ENCODE peak calls at places on chromosomes 2 and 18, in five cellular contexts. One of them, this sample, is unnamed.

GRCh38 chr2:170073288-170073687 is 104.7 kb upstream of the MYO3B start:
- DNase-seq in prostate gland: peak
- DNase-seq in CD8-positive, alpha-beta memory T cell: no peak
- DNase-seq in brain microvascular endothelial cell: peak
- DNase-seq in K562: no peak
- DNase-seq in this sample: peak

GRCh38 chr18:61606759-61607158 is 273.5 kb downstream of the CDH20 start:
- DNase-seq in CD8-positive, alpha-beta memory T cell: no peak
- DNase-seq in brain microvascular endothelial cell: peak
- DNase-seq in K562: no peak
- DNase-seq in prostate gland: peak
- DNase-seq in this sample: peak

GRCh38 chr2:86001326-86001725 is 104.4 kb downstream of the POLR1A start:
- DNase-seq in CD8-positive, alpha-beta memory T cell: no peak
- DNase-seq in prostate gland: no peak
- DNase-seq in K562: no peak
- DNase-seq in brain microvascular endothelial cell: no peak
- DNase-seq in this sample: no peak

GRCh38 chr2:234971494-234971893 is 19.7 kb downstream of the SH3BP4 start:
- DNase-seq in prostate gland: no peak
- DNase-seq in CD8-positive, alpha-beta memory T cell: no peak
- DNase-seq in brain microvascular endothelial cell: no peak
- DNase-seq in K562: no peak
- DNase-seq in this sample: no peak

GRCh38 chr2:7725132-7725849 is 808.1 kb downstream of the RNF144A start:
- DNase-seq in brain microvascular endothelial cell: no peak
- DNase-seq in K562: no peak
- DNase-seq in CD8-positive, alpha-beta memory T cell: peak
- DNase-seq in prostate gland: no peak
- DNase-seq in this sample: no peak

GRCh38 chr2:215435809-215436704 is at the start of gene FN1:
- DNase-seq in brain microvascular endothelial cell: peak
- DNase-seq in K562: peak
- DNase-seq in prostate gland: peak
- DNase-seq in CD8-positive, alpha-beta memory T cell: peak
- DNase-seq in this sample: peak

GRCh38 chr2:176817061-176817565 is 395.5 kb upstream of the HNRNPA3 start:
- DNase-seq in brain microvascular endothelial cell: no peak
- DNase-seq in prostate gland: no peak
- DNase-seq in CD8-positive, alpha-beta memory T cell: no peak
- DNase-seq in K562: no peak
- DNase-seq in this sample: no peak

GRCh38 chr2:152549428-152549827 is 167.8 kb downstream of the PRPF40A start:
- DNase-seq in prostate gland: no peak
- DNase-seq in K562: no peak
- DNase-seq in brain microvascular endothelial cell: no peak
- DNase-seq in CD8-positive, alpha-beta memory T cell: no peak
- DNase-seq in this sample: no peak

GRCh38 chr2:10530607-10531239 is 82.6 kb upstream of the ODC1 start:
- DNase-seq in K562: peak
- DNase-seq in prostate gland: no peak
- DNase-seq in CD8-positive, alpha-beta memory T cell: no peak
- DNase-seq in brain microvascular endothelial cell: no peak
- DNase-seq in this sample: no peak

GRCh38 chr18:70490008-70490933 is 201.4 kb downstream of the SOCS6 start:
- DNase-seq in brain microvascular endothelial cell: peak
- DNase-seq in prostate gland: peak
- DNase-seq in CD8-positive, alpha-beta memory T cell: no peak
- DNase-seq in K562: peak
- DNase-seq in this sample: peak

GRCh38 chr2:9168851-9169250 is 37.8 kb upstream of the ASAP2 start:
- DNase-seq in K562: no peak
- DNase-seq in prostate gland: no peak
- DNase-seq in brain microvascular endothelial cell: no peak
- DNase-seq in CD8-positive, alpha-beta memory T cell: no peak
- DNase-seq in this sample: no peak

GRCh38 chr2:237432484-237433092 is 18.6 kb upstream of the COL6A3 start:
- DNase-seq in brain microvascular endothelial cell: peak
- DNase-seq in prostate gland: no peak
- DNase-seq in K562: no peak
- DNase-seq in CD8-positive, alpha-beta memory T cell: peak
- DNase-seq in this sample: no peak

GRCh38 chr2:230868151-230868946 is 3.6 kb downstream of the ITM2C start:
- DNase-seq in brain microvascular endothelial cell: no peak
- DNase-seq in CD8-positive, alpha-beta memory T cell: no peak
- DNase-seq in K562: no peak
- DNase-seq in prostate gland: no peak
- DNase-seq in this sample: no peak

GRCh38 chr2:230865766-230866703 is 1.3 kb downstream of the ITM2C start:
- DNase-seq in brain microvascular endothelial cell: no peak
- DNase-seq in prostate gland: peak
- DNase-seq in K562: no peak
- DNase-seq in CD8-positive, alpha-beta memory T cell: peak
- DNase-seq in this sample: no peak

GRCh38 chr2:230865324-230865765 is 603 bp downstream of the ITM2C start:
- DNase-seq in prostate gland: no peak
- DNase-seq in CD8-positive, alpha-beta memory T cell: no peak
- DNase-seq in K562: peak
- DNase-seq in brain microvascular endothelial cell: no peak
- DNase-seq in this sample: no peak

GRCh38 chr2:230864605-230865323 is at the start of gene ITM2C:
- DNase-seq in K562: peak
- DNase-seq in brain microvascular endothelial cell: peak
- DNase-seq in CD8-positive, alpha-beta memory T cell: peak
- DNase-seq in prostate gland: peak
- DNase-seq in this sample: no peak

GRCh38 chr2:230866704-230867561 is 2.2 kb downstream of the ITM2C start:
- DNase-seq in brain microvascular endothelial cell: no peak
- DNase-seq in prostate gland: peak
- DNase-seq in K562: no peak
- DNase-seq in CD8-positive, alpha-beta memory T cell: peak
- DNase-seq in this sample: no peak
- H3K4me3 ChIP-seq in brain microvascular endothelial cell: no peak
- H3K4me3 ChIP-seq in prostate gland: no peak
- H3K4me3 ChIP-seq in K562: no peak
- H3K4me3 ChIP-seq in CD8-positive, alpha-beta memory T cell: peak
- H3K4me3 ChIP-seq in this sample: no peak

DNA sequence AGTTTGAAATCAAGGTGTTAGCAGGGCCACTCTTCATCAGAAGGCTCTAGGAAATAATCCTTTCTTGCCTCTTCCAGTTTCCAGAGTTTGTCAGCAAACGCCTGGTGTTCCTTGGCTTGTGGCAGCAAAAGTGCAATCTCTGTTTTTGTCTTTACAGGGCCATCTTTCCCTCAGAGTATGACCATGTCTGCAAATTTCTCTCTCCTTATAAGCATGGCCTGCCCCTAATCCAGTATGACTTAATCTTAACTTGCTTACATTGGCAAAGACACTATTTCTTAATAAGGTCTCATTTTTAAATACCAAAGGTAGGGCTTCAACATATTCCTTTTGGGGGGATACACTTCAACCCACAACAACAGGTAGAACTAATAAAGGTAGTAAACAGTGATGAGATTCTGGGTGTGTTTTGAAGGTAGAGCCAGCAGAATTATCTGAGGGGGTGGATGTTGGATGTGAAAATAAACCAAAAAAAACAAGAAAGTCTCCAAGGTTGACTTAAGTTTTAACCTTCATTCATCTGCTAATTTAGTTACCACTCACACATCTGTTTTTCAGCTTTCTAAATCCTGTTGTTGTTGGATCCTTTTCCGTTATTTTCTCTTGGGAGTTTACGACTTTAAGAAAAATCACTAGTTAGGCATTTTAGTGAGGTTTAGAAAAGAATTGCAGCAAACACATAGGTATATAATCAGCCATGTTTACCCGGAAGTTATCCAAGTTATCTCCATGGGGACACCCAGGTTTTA is 234.4 kb upstream of the FIGN start:
- DNase-seq in prostate gland: no peak
- DNase-seq in CD8-positive, alpha-beta memory T cell: no peak
- DNase-seq in brain microvascular endothelial cell: no peak
- DNase-seq in K562: no peak
- DNase-seq in this sample: no peak
- H3K27ac ChIP-seq in prostate gland: no peak
- H3K27ac ChIP-seq in CD8-positive, alpha-beta memory T cell: no peak
- H3K27ac ChIP-seq in brain microvascular endothelial cell: no peak
- H3K27ac ChIP-seq in K562: no peak
- H3K27ac ChIP-seq in this sample: peak

DNA sequence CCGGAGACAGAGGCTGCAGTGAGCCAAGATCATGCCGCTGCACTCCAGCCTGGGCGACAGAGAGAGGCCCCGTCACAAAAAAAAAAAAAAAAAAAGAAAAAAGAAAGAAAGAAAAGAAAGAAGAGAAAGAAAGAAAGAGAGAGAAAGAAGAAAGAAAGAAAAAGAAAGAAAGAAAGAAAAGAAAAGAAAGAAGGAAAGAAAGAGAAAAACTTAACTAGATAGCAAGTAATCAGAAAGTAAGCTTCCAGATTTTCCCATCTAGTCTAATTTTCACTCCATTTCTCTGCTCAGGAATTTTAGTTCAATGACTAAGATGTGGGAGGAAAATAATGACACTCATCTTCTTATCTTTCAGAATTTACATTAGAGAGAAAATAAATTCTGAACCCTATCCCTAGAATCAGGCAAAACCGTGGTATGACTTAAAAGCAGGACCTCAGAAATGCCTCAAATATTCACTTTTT is 2.4 kb downstream of the GFPT1 start:
- DNase-seq in CD8-positive, alpha-beta memory T cell: no peak
- DNase-seq in K562: no peak
- DNase-seq in brain microvascular endothelial cell: no peak
- DNase-seq in prostate gland: no peak
- DNase-seq in this sample: no peak
- H3K4me3 ChIP-seq in CD8-positive, alpha-beta memory T cell: no peak
- H3K4me3 ChIP-seq in K562: peak
- H3K4me3 ChIP-seq in brain microvascular endothelial cell: no peak
- H3K4me3 ChIP-seq in prostate gland: no peak
- H3K4me3 ChIP-seq in this sample: no peak

DNA sequence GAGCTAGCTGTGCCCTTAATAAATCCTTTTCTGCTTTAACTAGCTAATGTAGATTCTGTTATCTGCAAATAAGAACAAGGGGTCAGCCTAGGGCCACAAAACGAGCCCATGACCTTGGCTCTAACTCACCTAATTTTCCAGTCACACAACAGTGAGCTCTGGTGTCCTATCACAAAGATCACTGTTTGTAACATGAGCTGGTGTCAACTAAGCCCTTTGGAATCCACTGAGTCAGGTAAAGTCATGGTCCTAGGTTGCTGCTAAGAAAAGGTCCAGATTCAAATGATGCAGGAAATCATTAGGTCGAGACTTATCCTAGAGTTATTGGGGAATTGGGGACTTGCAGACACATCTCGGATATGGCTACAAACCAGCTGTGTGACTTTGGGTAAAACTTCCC is 49.9 kb downstream of the ST8SIA5 start:
- DNase-seq in prostate gland: no peak
- DNase-seq in brain microvascular endothelial cell: no peak
- DNase-seq in K562: no peak
- DNase-seq in CD8-positive, alpha-beta memory T cell: no peak
- DNase-seq in this sample: no peak
- H3K27ac ChIP-seq in prostate gland: no peak
- H3K27ac ChIP-seq in brain microvascular endothelial cell: no peak
- H3K27ac ChIP-seq in K562: no peak
- H3K27ac ChIP-seq in CD8-positive, alpha-beta memory T cell: no peak
- H3K27ac ChIP-seq in this sample: no peak

GRCh38 chr18:68995675-68996074 is 197.8 kb downstream of the CCDC102B start:
- DNase-seq in CD8-positive, alpha-beta memory T cell: no peak
- DNase-seq in prostate gland: no peak
- DNase-seq in K562: no peak
- DNase-seq in brain microvascular endothelial cell: no peak
- DNase-seq in this sample: no peak

GRCh38 chr18:68997845-68998244 is 200.0 kb downstream of the CCDC102B start:
- DNase-seq in prostate gland: no peak
- DNase-seq in brain microvascular endothelial cell: no peak
- DNase-seq in CD8-positive, alpha-beta memory T cell: no peak
- DNase-seq in K562: no peak
- DNase-seq in this sample: no peak

GRCh38 chr18:68991281-68991680 is 193.4 kb downstream of the CCDC102B start:
- DNase-seq in CD8-positive, alpha-beta memory T cell: no peak
- DNase-seq in prostate gland: no peak
- DNase-seq in K562: no peak
- DNase-seq in brain microvascular endothelial cell: peak
- DNase-seq in this sample: no peak

DNA sequence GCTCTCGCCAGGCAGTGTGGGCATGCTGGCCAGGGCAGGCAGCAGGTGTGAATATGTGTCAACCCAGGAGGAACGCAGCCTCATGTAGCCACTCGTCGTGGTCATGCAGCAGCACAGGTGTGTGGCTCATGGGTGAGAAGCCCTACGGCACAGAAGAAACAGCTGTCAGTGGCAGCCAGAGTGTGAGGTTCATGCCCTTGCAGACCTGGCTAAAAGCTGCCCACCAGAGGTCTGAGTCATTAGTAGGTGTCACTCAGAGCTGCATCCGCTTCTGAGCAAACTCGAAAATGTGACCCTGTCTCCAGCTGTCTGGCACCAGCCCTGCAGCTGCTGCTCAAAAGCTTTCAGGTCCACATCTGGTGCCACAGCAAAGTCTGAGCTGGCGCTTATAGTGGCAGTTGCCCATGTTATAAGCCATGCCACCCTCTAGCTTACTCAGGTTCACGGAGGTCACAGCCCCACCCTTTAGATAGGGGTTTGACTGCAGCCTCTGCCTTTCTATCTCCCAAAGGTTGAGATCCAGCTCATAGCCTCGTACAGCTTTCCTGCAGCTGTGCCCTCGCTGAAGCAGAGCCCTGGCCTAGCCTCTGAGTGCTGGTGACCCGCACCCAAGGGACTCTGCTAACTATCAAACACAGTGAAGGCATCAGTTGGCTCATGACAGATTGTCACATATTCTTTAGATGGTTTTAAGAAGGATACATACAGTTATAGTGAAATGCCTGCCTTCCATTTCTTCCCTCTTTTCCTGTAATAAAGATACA is 195.0 kb downstream of the CCDC102B start:
- DNase-seq in prostate gland: no peak
- DNase-seq in K562: no peak
- DNase-seq in brain microvascular endothelial cell: no peak
- DNase-seq in CD8-positive, alpha-beta memory T cell: no peak
- DNase-seq in this sample: no peak
- H3K4me3 ChIP-seq in prostate gland: no peak
- H3K4me3 ChIP-seq in K562: no peak
- H3K4me3 ChIP-seq in brain microvascular endothelial cell: no peak
- H3K4me3 ChIP-seq in CD8-positive, alpha-beta memory T cell: no peak
- H3K4me3 ChIP-seq in this sample: no peak

GRCh38 chr2:108548221-108549003 is 14.1 kb downstream of the LIMS1 start:
- DNase-seq in prostate gland: no peak
- DNase-seq in CD8-positive, alpha-beta memory T cell: no peak
- DNase-seq in brain microvascular endothelial cell: peak
- DNase-seq in K562: no peak
- DNase-seq in this sample: no peak

GRCh38 chr2:108555572-108555971 is 21.3 kb downstream of the LIMS1 start:
- DNase-seq in CD8-positive, alpha-beta memory T cell: no peak
- DNase-seq in prostate gland: no peak
- DNase-seq in brain microvascular endothelial cell: no peak
- DNase-seq in K562: no peak
- DNase-seq in this sample: no peak

GRCh38 chr2:108554530-108554929 is 20.3 kb downstream of the LIMS1 start:
- DNase-seq in CD8-positive, alpha-beta memory T cell: no peak
- DNase-seq in brain microvascular endothelial cell: no peak
- DNase-seq in K562: no peak
- DNase-seq in prostate gland: no peak
- DNase-seq in this sample: no peak

GRCh38 chr2:108553181-108553919 is 19.1 kb downstream of the LIMS1 start:
- DNase-seq in brain microvascular endothelial cell: no peak
- DNase-seq in K562: no peak
- DNase-seq in prostate gland: no peak
- DNase-seq in CD8-positive, alpha-beta memory T cell: no peak
- DNase-seq in this sample: no peak

GRCh38 chr2:108552566-108552965 is 18.3 kb downstream of the LIMS1 start:
- DNase-seq in prostate gland: no peak
- DNase-seq in K562: no peak
- DNase-seq in brain microvascular endothelial cell: no peak
- DNase-seq in CD8-positive, alpha-beta memory T cell: no peak
- DNase-seq in this sample: no peak
- H3K27ac ChIP-seq in prostate gland: no peak
- H3K27ac ChIP-seq in K562: no peak
- H3K27ac ChIP-seq in brain microvascular endothelial cell: peak
- H3K27ac ChIP-seq in CD8-positive, alpha-beta memory T cell: no peak
- H3K27ac ChIP-seq in this sample: peak

This sample was measured in tibial artery.